ENCODE peak calls at places on chromosomes 1 and 21, in five cellular contexts. D is CD4-positive, alpha-beta T cell; K is fibroblast of lung; S is mesenchymal stem cell; V is kidney. O is an unnamed sample.

GRCh38 chr1:172719694-172720138 is 60.8 kb downstream of the FASLG start:
- DNase-seq in S (peak; percentile 67), D (no peak), V (no peak), K (peak; percentile 72), O (peak; percentile 57)

GRCh38 chr21:25834376-25834775 is 99.6 kb downstream of the GABPA start:
- DNase-seq in V (no peak), K (no peak), D (no peak), S (no peak), O (no peak)

GRCh38 chr1:94045465-94046056 is 75.4 kb downstream of the ABCA4 start:
- DNase-seq in S (peak; percentile 94), D (peak; percentile 3), K (peak; percentile 92), V (peak; percentile 97), O (peak; percentile 92)

GRCh38 chr1:10374442-10374860 is 24.4 kb upstream of the PGD start:
- DNase-seq in K (peak; percentile 37), D (no peak), V (no peak), S (no peak), O (peak; percentile 23)

GRCh38 chr1:225572422-225572821 is 80.5 kb downstream of the ENAH start:
- DNase-seq in D (no peak), K (peak; percentile 17), S (peak; percentile 41), V (no peak), O (peak; percentile 49)

GRCh38 chr1:8378202-8378601 is 60.3 kb downstream of the SLC45A1 start:
- DNase-seq in S (peak; percentile 59), K (peak; percentile 78), V (no peak), D (no peak), O (peak; percentile 64)

GRCh38 chr1:173301507-173301906 is 94.4 kb upstream of the TNFSF4 start:
- DNase-seq in S (peak; percentile 28), V (no peak), D (no peak), K (peak; percentile 17), O (no peak)

GRCh38 chr1:164641353-164641730 is 82.4 kb downstream of the PBX1 start:
- DNase-seq in D (no peak), K (peak; percentile 27), V (no peak), S (peak; percentile 69), O (peak; percentile 36)

GRCh38 chr1:214380418-214380817 is 99.5 kb downstream of the SMYD2 start:
- DNase-seq in S (no peak), K (no peak), V (no peak), D (no peak), O (no peak)

GRCh38 chr1:237671935-237672334 is 218.8 kb downstream of the ZP4 start:
- DNase-seq in V (no peak), K (no peak), D (no peak), S (no peak), O (no peak)

GRCh38 chr1:172399369-172400072 is 21.0 kb upstream of the C1orf105 start:
- DNase-seq in D (no peak), V (no peak), S (peak; percentile 96), K (peak; percentile 87), O (peak; percentile 92)

GRCh38 chr1:156897078-156897825 is 3.7 kb downstream of the PEAR1 start:
- DNase-seq in D (no peak), K (peak; percentile 57), S (peak; percentile 86), V (peak; percentile 55), O (peak; percentile 67)

GRCh38 chr1:206770531-206771352 is at the start of gene IL19:
- DNase-seq in S (peak; percentile 57), K (peak; percentile 13), V (no peak), D (no peak), O (peak; percentile 34)

GRCh38 chr1:87140831-87141540 is 187.7 kb upstream of the LMO4 start:
- DNase-seq in V (no peak), K (no peak), S (no peak), D (no peak), O (peak; percentile 27)

GRCh38 chr21:38434913-38435533 is 63.3 kb downstream of the ERG start:
- DNase-seq in V (no peak), S (peak; percentile 57), D (no peak), K (peak; percentile 32), O (peak; percentile 34)

GRCh38 chr1:45643978-45644377 is 20.1 kb upstream of the CCDC17 start:
- DNase-seq in S (no peak), K (no peak), D (no peak), V (no peak), O (no peak)

GRCh38 chr1:9294910-9295636 is 2.4 kb downstream of the SPSB1 start:
- DNase-seq in S (peak; percentile 94), K (peak; percentile 83), V (no peak), D (no peak), O (peak; percentile 76)

GRCh38 chr1:36093919-36094318 is 5.2 kb downstream of the ADPRS start:
- DNase-seq in K (no peak), S (no peak), D (no peak), V (no peak), O (no peak)

GRCh38 chr1:65264197-65264929 is 45.0 kb upstream of the DNAJC6 start:
- DNase-seq in V (no peak), S (peak; percentile 84), K (peak; percentile 54), D (no peak), O (peak; percentile 37)

GRCh38 chr1:175332515-175332914 is 139.9 kb upstream of the KIAA0040 start:
- DNase-seq in K (no peak), S (no peak), D (no peak), V (no peak), O (no peak)

GRCh38 chr21:44868707-44869106 is 4.8 kb downstream of the PTTG1IP start:
- DNase-seq in V (no peak), K (no peak), S (no peak), D (no peak), O (no peak)
- H3K27ac ChIP-seq in V (no peak overlapping the region), K (peak overlapping the region; percentile 95), S (peak overlapping the region; percentile 14), D (peak overlapping the region; percentile 24), O (peak overlapping the region; percentile 44)

DNA sequence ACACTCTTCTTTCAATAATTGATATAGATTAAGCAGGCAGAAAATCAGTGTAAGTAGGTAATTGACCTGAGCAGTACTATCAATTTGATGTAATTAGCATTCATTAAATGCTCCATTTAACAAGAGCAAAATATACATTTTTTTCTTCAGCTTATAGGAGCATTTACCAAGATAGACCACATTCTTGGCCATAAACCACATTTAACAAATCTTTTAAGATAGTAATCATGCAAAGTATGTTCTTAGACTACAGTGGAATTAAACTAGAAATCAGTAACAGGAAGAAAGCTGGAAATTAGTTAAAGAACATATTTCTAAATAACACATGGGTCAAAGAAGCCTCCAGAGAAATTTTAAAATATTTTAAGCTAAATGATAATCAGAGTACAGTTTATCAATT is 8.7 kb upstream of the PRKACB start:
- DNase-seq in K (no peak), V (no peak), S (no peak), D (no peak), O (no peak)
- H3K27ac ChIP-seq in K (no peak overlapping the region), V (no peak overlapping the region), S (no peak overlapping the region), D (no peak overlapping the region), O (no peak overlapping the region)

DNA sequence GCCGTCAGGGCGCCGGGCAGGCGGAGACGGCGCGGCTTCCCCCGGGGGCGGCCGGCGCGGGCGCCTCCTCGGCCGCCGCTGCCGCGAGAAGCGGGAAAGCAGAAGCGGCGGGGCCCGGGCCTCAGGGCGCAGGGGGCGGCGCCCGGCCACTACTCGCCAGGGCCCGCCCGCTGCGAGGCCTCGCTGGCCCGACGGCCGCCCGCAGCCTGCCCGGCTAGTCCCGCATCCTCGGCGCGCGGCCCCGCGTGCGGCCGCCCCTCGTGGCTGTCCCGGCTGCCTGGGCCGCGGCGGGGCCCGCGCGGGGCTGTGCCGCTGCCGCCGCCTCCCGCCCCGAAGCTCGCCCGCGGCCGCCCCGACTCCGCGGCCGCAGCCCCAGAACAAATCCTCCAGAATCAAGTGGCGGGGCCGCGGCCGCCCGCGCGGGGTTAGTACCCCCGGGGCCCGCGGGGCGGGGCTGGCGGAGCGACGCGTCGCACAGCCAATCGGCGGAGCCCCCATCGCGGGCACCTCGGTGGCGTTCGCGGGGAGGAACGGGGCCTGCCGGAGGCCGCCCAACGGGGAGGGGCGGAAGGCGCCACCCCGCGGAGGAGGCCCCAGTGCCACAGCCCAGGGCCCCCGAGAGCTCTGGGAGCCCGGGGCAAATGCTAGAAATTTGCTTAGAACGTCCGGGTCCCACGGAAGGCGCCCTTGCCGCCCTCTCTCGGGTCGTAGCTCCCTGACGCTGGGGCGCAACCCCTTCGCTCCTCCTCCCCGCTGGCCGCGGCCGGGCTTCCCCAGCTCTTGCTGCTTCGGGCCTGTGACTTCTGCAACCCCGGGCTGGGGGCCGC is at the start of gene RUNX3:
- DNase-seq in S (no peak), K (no peak), D (peak; percentile 90), V (peak; percentile 94), O (no peak)
- H3K27ac ChIP-seq in S (no peak within 1 kb of the TSS), K (no peak within 1 kb of the TSS), D (peak within 1 kb of the TSS; percentile 95), V (no peak within 1 kb of the TSS), O (no peak within 1 kb of the TSS)

GRCh38 chr1:212302745-212303383 is 17.7 kb downstream of the PPP2R5A start:
- DNase-seq in V (no peak), S (peak; percentile 28), K (peak; percentile 48), D (no peak), O (peak; percentile 76)
- H3K27ac ChIP-seq in V (no peak overlapping the region), S (no peak overlapping the region), K (no peak overlapping the region), D (no peak overlapping the region), O (no peak overlapping the region)

GRCh38 chr1:43711049-43711448 is 3.7 kb downstream of the ST3GAL3 start:
- DNase-seq in D (no peak), S (peak; percentile 96), V (no peak), K (peak; percentile 80), O (peak; percentile 96)

GRCh38 chr1:43708006-43708412 is 673 bp downstream of the ST3GAL3 start:
- DNase-seq in D (no peak), S (peak; percentile 74), V (no peak), K (peak; percentile 33), O (peak; percentile 57)

GRCh38 chr1:43707191-43708005 is at the start of gene ST3GAL3:
- DNase-seq in V (peak; percentile 96), D (peak; percentile 86), S (peak; percentile 92), K (peak; percentile 88), O (peak; percentile 90)

GRCh38 chr1:43716559-43717281 is 9.4 kb downstream of the ST3GAL3 start:
- DNase-seq in S (peak; percentile 20), D (no peak), K (peak; percentile 27), V (no peak), O (no peak)

GRCh38 chr1:43711524-43712386 is 4.4 kb downstream of the ST3GAL3 start:
- DNase-seq in S (peak; percentile 81), D (no peak), V (no peak), K (peak; percentile 80), O (peak; percentile 91)
- H3K27ac ChIP-seq in S (peak overlapping the region; percentile 81), D (no peak overlapping the region), V (no peak overlapping the region), K (peak overlapping the region; percentile 77), O (peak overlapping the region; percentile 26)

O was measured in IMR-90.